ENCODE peak calls at places on chromosomes 3 and 15, in nine cellular contexts. One of them, this sample, is unnamed.

GRCh38 chr15:75307778-75308390 is 25.2 kb downstream of the GOLGA6D start:
- DNase-seq in naive thymus-derived CD8-positive, alpha-beta T cell: peak
- DNase-seq in GM06990: peak
- DNase-seq in foreskin keratinocyte: peak
- DNase-seq in tibial artery: no peak
- DNase-seq in A549: peak
- DNase-seq in epithelial cell of esophagus: peak
- DNase-seq in gastrocnemius medialis: no peak
- DNase-seq in fibroblast of lung: no peak
- DNase-seq in this sample: no peak

GRCh38 chr3:181105636-181106035 is 116.1 kb upstream of the DNAJC19 start:
- DNase-seq in naive thymus-derived CD8-positive, alpha-beta T cell: no peak
- DNase-seq in GM06990: no peak
- DNase-seq in foreskin keratinocyte: no peak
- DNase-seq in tibial artery: no peak
- DNase-seq in A549: no peak
- DNase-seq in epithelial cell of esophagus: no peak
- DNase-seq in gastrocnemius medialis: no peak
- DNase-seq in fibroblast of lung: no peak
- DNase-seq in this sample: no peak

GRCh38 chr15:48602358-48603122 is 43.0 kb downstream of the FBN1 start:
- DNase-seq in naive thymus-derived CD8-positive, alpha-beta T cell: no peak
- DNase-seq in GM06990: no peak
- DNase-seq in foreskin keratinocyte: peak
- DNase-seq in tibial artery: no peak
- DNase-seq in A549: no peak
- DNase-seq in epithelial cell of esophagus: peak
- DNase-seq in gastrocnemius medialis: no peak
- DNase-seq in fibroblast of lung: peak
- DNase-seq in this sample: no peak

GRCh38 chr15:101318810-101319200 is 23.8 kb upstream of the SNRPA1 start:
- DNase-seq in naive thymus-derived CD8-positive, alpha-beta T cell: no peak
- DNase-seq in GM06990: no peak
- DNase-seq in foreskin keratinocyte: no peak
- DNase-seq in tibial artery: no peak
- DNase-seq in A549: no peak
- DNase-seq in epithelial cell of esophagus: no peak
- DNase-seq in gastrocnemius medialis: no peak
- DNase-seq in fibroblast of lung: no peak
- DNase-seq in this sample: no peak

GRCh38 chr3:188323067-188323842 is 169.3 kb downstream of the LPP start:
- DNase-seq in naive thymus-derived CD8-positive, alpha-beta T cell: peak
- DNase-seq in GM06990: no peak
- DNase-seq in foreskin keratinocyte: no peak
- DNase-seq in tibial artery: no peak
- DNase-seq in A549: no peak
- DNase-seq in epithelial cell of esophagus: no peak
- DNase-seq in gastrocnemius medialis: no peak
- DNase-seq in fibroblast of lung: no peak
- DNase-seq in this sample: no peak

GRCh38 chr15:99181544-99181943 is 67.8 kb downstream of the TTC23 start:
- DNase-seq in naive thymus-derived CD8-positive, alpha-beta T cell: no peak
- DNase-seq in GM06990: no peak
- DNase-seq in foreskin keratinocyte: no peak
- DNase-seq in tibial artery: peak
- DNase-seq in A549: no peak
- DNase-seq in epithelial cell of esophagus: no peak
- DNase-seq in gastrocnemius medialis: peak
- DNase-seq in fibroblast of lung: peak
- DNase-seq in this sample: no peak

GRCh38 chr3:107431048-107431297 is 53.7 kb downstream of the CCDC54 start:
- DNase-seq in naive thymus-derived CD8-positive, alpha-beta T cell: peak
- DNase-seq in GM06990: peak
- DNase-seq in foreskin keratinocyte: no peak
- DNase-seq in tibial artery: peak
- DNase-seq in A549: no peak
- DNase-seq in epithelial cell of esophagus: no peak
- DNase-seq in gastrocnemius medialis: no peak
- DNase-seq in fibroblast of lung: peak
- DNase-seq in this sample: peak

GRCh38 chr3:47019201-47019600 is 39.7 kb downstream of the NBEAL2 start:
- DNase-seq in naive thymus-derived CD8-positive, alpha-beta T cell: no peak
- DNase-seq in GM06990: no peak
- DNase-seq in foreskin keratinocyte: peak
- DNase-seq in tibial artery: no peak
- DNase-seq in A549: no peak
- DNase-seq in epithelial cell of esophagus: peak
- DNase-seq in gastrocnemius medialis: no peak
- DNase-seq in fibroblast of lung: no peak
- DNase-seq in this sample: no peak

GRCh38 chr3:177827517-177828249 is 630.4 kb upstream of the TBL1XR1 start:
- DNase-seq in naive thymus-derived CD8-positive, alpha-beta T cell: no peak
- DNase-seq in GM06990: no peak
- DNase-seq in foreskin keratinocyte: peak
- DNase-seq in tibial artery: no peak
- DNase-seq in A549: peak
- DNase-seq in epithelial cell of esophagus: peak
- DNase-seq in gastrocnemius medialis: no peak
- DNase-seq in fibroblast of lung: peak
- DNase-seq in this sample: no peak

GRCh38 chr3:58151637-58152036 is 59.1 kb downstream of the DNASE1L3 start:
- DNase-seq in naive thymus-derived CD8-positive, alpha-beta T cell: no peak
- DNase-seq in GM06990: no peak
- DNase-seq in foreskin keratinocyte: no peak
- DNase-seq in tibial artery: peak
- DNase-seq in A549: no peak
- DNase-seq in epithelial cell of esophagus: no peak
- DNase-seq in gastrocnemius medialis: no peak
- DNase-seq in fibroblast of lung: no peak
- DNase-seq in this sample: no peak

GRCh38 chr3:153350420-153350819 is 188.4 kb downstream of the RAP2B start:
- DNase-seq in naive thymus-derived CD8-positive, alpha-beta T cell: no peak
- DNase-seq in GM06990: no peak
- DNase-seq in foreskin keratinocyte: peak
- DNase-seq in tibial artery: no peak
- DNase-seq in A549: no peak
- DNase-seq in epithelial cell of esophagus: peak
- DNase-seq in gastrocnemius medialis: no peak
- DNase-seq in fibroblast of lung: peak
- DNase-seq in this sample: no peak

GRCh38 chr15:99100245-99101173 is 4.4 kb upstream of the SYNM start:
- DNase-seq in naive thymus-derived CD8-positive, alpha-beta T cell: no peak
- DNase-seq in GM06990: peak
- DNase-seq in foreskin keratinocyte: no peak
- DNase-seq in tibial artery: peak
- DNase-seq in A549: peak
- DNase-seq in epithelial cell of esophagus: peak
- DNase-seq in gastrocnemius medialis: peak
- DNase-seq in fibroblast of lung: peak
- DNase-seq in this sample: peak

GRCh38 chr15:76935620-76936019 is 4.1 kb downstream of the RCN2 start:
- DNase-seq in naive thymus-derived CD8-positive, alpha-beta T cell: no peak
- DNase-seq in GM06990: peak
- DNase-seq in foreskin keratinocyte: no peak
- DNase-seq in tibial artery: no peak
- DNase-seq in A549: no peak
- DNase-seq in epithelial cell of esophagus: peak
- DNase-seq in gastrocnemius medialis: no peak
- DNase-seq in fibroblast of lung: no peak
- DNase-seq in this sample: no peak

GRCh38 chr3:128482857-128483656 is 9.9 kb downstream of the GATA2 start:
- DNase-seq in naive thymus-derived CD8-positive, alpha-beta T cell: no peak
- DNase-seq in GM06990: no peak
- DNase-seq in foreskin keratinocyte: no peak
- DNase-seq in tibial artery: no peak
- DNase-seq in A549: no peak
- DNase-seq in epithelial cell of esophagus: peak
- DNase-seq in gastrocnemius medialis: no peak
- DNase-seq in fibroblast of lung: peak
- DNase-seq in this sample: no peak

GRCh38 chr3:102180291-102180931 is 254.4 kb upstream of the ZPLD1 start:
- DNase-seq in naive thymus-derived CD8-positive, alpha-beta T cell: peak
- DNase-seq in GM06990: no peak
- DNase-seq in foreskin keratinocyte: peak
- DNase-seq in tibial artery: no peak
- DNase-seq in A549: no peak
- DNase-seq in epithelial cell of esophagus: peak
- DNase-seq in gastrocnemius medialis: no peak
- DNase-seq in fibroblast of lung: peak
- DNase-seq in this sample: no peak

GRCh38 chr3:182108351-182108750 is 396.6 kb downstream of the SOX2 start:
- DNase-seq in naive thymus-derived CD8-positive, alpha-beta T cell: no peak
- DNase-seq in GM06990: no peak
- DNase-seq in foreskin keratinocyte: no peak
- DNase-seq in tibial artery: no peak
- DNase-seq in A549: no peak
- DNase-seq in epithelial cell of esophagus: no peak
- DNase-seq in gastrocnemius medialis: no peak
- DNase-seq in fibroblast of lung: no peak
- DNase-seq in this sample: no peak

GRCh38 chr3:72818915-72819314 is 29.3 kb downstream of the SHQ1 start:
- DNase-seq in naive thymus-derived CD8-positive, alpha-beta T cell: no peak
- DNase-seq in GM06990: peak
- DNase-seq in foreskin keratinocyte: no peak
- DNase-seq in tibial artery: peak
- DNase-seq in A549: no peak
- DNase-seq in epithelial cell of esophagus: peak
- DNase-seq in gastrocnemius medialis: no peak
- DNase-seq in fibroblast of lung: peak
- DNase-seq in this sample: no peak

GRCh38 chr3:14319654-14320182 is 82.7 kb upstream of the SLC6A6 start:
- DNase-seq in naive thymus-derived CD8-positive, alpha-beta T cell: no peak
- DNase-seq in GM06990: peak
- DNase-seq in foreskin keratinocyte: peak
- DNase-seq in tibial artery: no peak
- DNase-seq in A549: peak
- DNase-seq in epithelial cell of esophagus: peak
- DNase-seq in gastrocnemius medialis: no peak
- DNase-seq in fibroblast of lung: peak
- DNase-seq in this sample: no peak

GRCh38 chr3:170368921-170369320 is 11.4 kb downstream of the SKIL start:
- DNase-seq in naive thymus-derived CD8-positive, alpha-beta T cell: no peak
- DNase-seq in GM06990: no peak
- DNase-seq in foreskin keratinocyte: no peak
- DNase-seq in tibial artery: no peak
- DNase-seq in A549: no peak
- DNase-seq in epithelial cell of esophagus: no peak
- DNase-seq in gastrocnemius medialis: no peak
- DNase-seq in fibroblast of lung: peak
- DNase-seq in this sample: no peak

GRCh38 chr15:69585937-69586336 is 133.3 kb downstream of the RPLP1 start:
- DNase-seq in naive thymus-derived CD8-positive, alpha-beta T cell: no peak
- DNase-seq in GM06990: no peak
- DNase-seq in foreskin keratinocyte: no peak
- DNase-seq in tibial artery: no peak
- DNase-seq in A549: no peak
- DNase-seq in epithelial cell of esophagus: no peak
- DNase-seq in gastrocnemius medialis: no peak
- DNase-seq in fibroblast of lung: no peak
- DNase-seq in this sample: no peak

GRCh38 chr3:65436580-65436979 is 602.1 kb downstream of the MAGI1 start:
- DNase-seq in naive thymus-derived CD8-positive, alpha-beta T cell: no peak
- DNase-seq in GM06990: no peak
- DNase-seq in foreskin keratinocyte: no peak
- DNase-seq in tibial artery: no peak
- DNase-seq in A549: no peak
- DNase-seq in epithelial cell of esophagus: no peak
- DNase-seq in gastrocnemius medialis: no peak
- DNase-seq in fibroblast of lung: peak
- DNase-seq in this sample: no peak

GRCh38 chr3:64539451-64540196 is 148.2 kb downstream of the ADAMTS9 start:
- DNase-seq in naive thymus-derived CD8-positive, alpha-beta T cell: no peak
- DNase-seq in GM06990: no peak
- DNase-seq in foreskin keratinocyte: no peak
- DNase-seq in tibial artery: peak
- DNase-seq in A549: no peak
- DNase-seq in epithelial cell of esophagus: no peak
- DNase-seq in gastrocnemius medialis: peak
- DNase-seq in fibroblast of lung: peak
- DNase-seq in this sample: no peak

GRCh38 chr3:11832964-11833621 is 13.6 kb downstream of the TAMM41 start:
- DNase-seq in naive thymus-derived CD8-positive, alpha-beta T cell: no peak
- DNase-seq in GM06990: no peak
- DNase-seq in foreskin keratinocyte: no peak
- DNase-seq in tibial artery: no peak
- DNase-seq in A549: no peak
- DNase-seq in epithelial cell of esophagus: no peak
- DNase-seq in gastrocnemius medialis: no peak
- DNase-seq in fibroblast of lung: no peak
- DNase-seq in this sample: no peak